ENCODE peak calls at places on chromosomes 13 and 19, in six cellular contexts. One of them, this sample, is unnamed.

GRCh38 chr19:3270908-3271307 is 46.4 kb downstream of the CELF5 start:
- DNase-seq in cardiac fibroblast: peak
- DNase-seq in cardiac muscle cell: peak
- DNase-seq in omental fat pad: no peak
- DNase-seq in body of pancreas: no peak
- DNase-seq in heart left ventricle: no peak
- DNase-seq in this sample: no peak

GRCh38 chr13:65710514-65710913 is 1519.6 kb downstream of the PCDH9 start:
- DNase-seq in omental fat pad: no peak
- DNase-seq in cardiac muscle cell: no peak
- DNase-seq in heart left ventricle: no peak
- DNase-seq in body of pancreas: no peak
- DNase-seq in cardiac fibroblast: no peak
- DNase-seq in this sample: no peak

GRCh38 chr13:39111145-39111544 is 72.9 kb downstream of the NHLRC3 start:
- DNase-seq in heart left ventricle: no peak
- DNase-seq in cardiac fibroblast: no peak
- DNase-seq in body of pancreas: no peak
- DNase-seq in cardiac muscle cell: peak
- DNase-seq in omental fat pad: no peak
- DNase-seq in this sample: no peak

GRCh38 chr13:112819816-112820215 is 130.0 kb downstream of the ATP11A start:
- DNase-seq in cardiac fibroblast: no peak
- DNase-seq in cardiac muscle cell: peak
- DNase-seq in body of pancreas: no peak
- DNase-seq in omental fat pad: no peak
- DNase-seq in heart left ventricle: no peak
- DNase-seq in this sample: no peak

GRCh38 chr19:45769821-45770191 is 754 bp upstream of the SIX5 start:
- DNase-seq in body of pancreas: peak
- DNase-seq in cardiac fibroblast: peak
- DNase-seq in heart left ventricle: peak
- DNase-seq in omental fat pad: no peak
- DNase-seq in cardiac muscle cell: no peak
- DNase-seq in this sample: no peak

GRCh38 chr13:97136418-97136817 is 85.7 kb upstream of the MBNL2 start:
- DNase-seq in cardiac fibroblast: no peak
- DNase-seq in omental fat pad: no peak
- DNase-seq in cardiac muscle cell: no peak
- DNase-seq in heart left ventricle: no peak
- DNase-seq in body of pancreas: no peak
- DNase-seq in this sample: peak

GRCh38 chr19:38706792-38707511 is 37.3 kb downstream of the CAPN12 start:
- DNase-seq in body of pancreas: no peak
- DNase-seq in cardiac fibroblast: no peak
- DNase-seq in omental fat pad: no peak
- DNase-seq in cardiac muscle cell: no peak
- DNase-seq in heart left ventricle: no peak
- DNase-seq in this sample: no peak

GRCh38 chr13:110915874-110916670 is 1.2 kb upstream of the ANKRD10 start:
- DNase-seq in heart left ventricle: no peak
- DNase-seq in cardiac fibroblast: peak
- DNase-seq in cardiac muscle cell: no peak
- DNase-seq in omental fat pad: no peak
- DNase-seq in body of pancreas: no peak
- DNase-seq in this sample: no peak

GRCh38 chr19:56138069-56138468 is 3.0 kb upstream of the ZNF444 start:
- DNase-seq in cardiac fibroblast: peak
- DNase-seq in omental fat pad: no peak
- DNase-seq in cardiac muscle cell: no peak
- DNase-seq in body of pancreas: peak
- DNase-seq in heart left ventricle: no peak
- DNase-seq in this sample: no peak

GRCh38 chr19:46609511-46610412 is 8.6 kb downstream of the CALM3 start:
- DNase-seq in cardiac muscle cell: no peak
- DNase-seq in cardiac fibroblast: no peak
- DNase-seq in omental fat pad: no peak
- DNase-seq in body of pancreas: no peak
- DNase-seq in heart left ventricle: no peak
- DNase-seq in this sample: no peak

GRCh38 chr19:19615086-19615485 is 3.4 kb downstream of the PBX4 start:
- DNase-seq in heart left ventricle: no peak
- DNase-seq in body of pancreas: no peak
- DNase-seq in cardiac muscle cell: no peak
- DNase-seq in omental fat pad: no peak
- DNase-seq in cardiac fibroblast: peak
- DNase-seq in this sample: no peak

GRCh38 chr13:44800626-44801025 is 188.6 kb downstream of the NUFIP1 start:
- DNase-seq in cardiac muscle cell: peak
- DNase-seq in body of pancreas: no peak
- DNase-seq in omental fat pad: no peak
- DNase-seq in cardiac fibroblast: no peak
- DNase-seq in heart left ventricle: no peak
- DNase-seq in this sample: no peak
- TF ChIP-seq CTCF in cardiac muscle cell: no peak
- TF ChIP-seq CTCF in body of pancreas: no peak
- TF ChIP-seq CTCF in omental fat pad: no peak
- TF ChIP-seq CTCF in cardiac fibroblast: no peak
- TF ChIP-seq CTCF in heart left ventricle: no peak
- TF ChIP-seq CTCF in this sample: no peak

GRCh38 chr13:43895940-43896339 is 16.2 kb downstream of the LACC1 start:
- DNase-seq in heart left ventricle: no peak
- DNase-seq in cardiac fibroblast: no peak
- DNase-seq in body of pancreas: no peak
- DNase-seq in cardiac muscle cell: no peak
- DNase-seq in omental fat pad: no peak
- DNase-seq in this sample: peak

DNA sequence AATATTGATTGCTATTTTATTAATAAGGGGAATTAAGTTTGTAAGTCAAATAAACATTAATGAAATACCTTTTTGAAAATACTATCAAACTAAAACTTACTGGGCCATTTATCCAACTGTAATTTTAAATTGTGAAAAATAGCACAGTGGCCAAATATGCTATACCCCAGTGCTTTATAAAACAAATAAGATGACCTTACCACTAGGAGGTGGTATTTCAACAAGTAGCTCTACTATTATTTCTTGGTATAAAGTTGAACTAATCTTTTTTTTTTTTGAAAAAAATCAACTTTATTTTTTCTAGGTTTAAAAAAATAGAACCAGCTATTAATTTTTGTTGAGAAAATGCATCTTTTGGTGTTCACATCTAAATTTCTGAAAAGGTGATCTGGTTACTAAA is 14.7 kb downstream of the LACC1 start:
- DNase-seq in cardiac muscle cell: no peak
- DNase-seq in omental fat pad: no peak
- DNase-seq in cardiac fibroblast: no peak
- DNase-seq in body of pancreas: no peak
- DNase-seq in heart left ventricle: no peak
- DNase-seq in this sample: no peak
- TF ChIP-seq CTCF in cardiac muscle cell: peak
- TF ChIP-seq CTCF in omental fat pad: no peak
- TF ChIP-seq CTCF in cardiac fibroblast: peak
- TF ChIP-seq CTCF in body of pancreas: no peak
- TF ChIP-seq CTCF in heart left ventricle: no peak
- TF ChIP-seq CTCF in this sample: no peak

GRCh38 chr19:57800696-57801095 is 14.0 kb downstream of the ZNF552 start:
- DNase-seq in cardiac muscle cell: no peak
- DNase-seq in body of pancreas: no peak
- DNase-seq in cardiac fibroblast: no peak
- DNase-seq in omental fat pad: no peak
- DNase-seq in heart left ventricle: no peak
- DNase-seq in this sample: no peak

GRCh38 chr19:57807541-57807940 is 7.2 kb downstream of the ZNF552 start:
- DNase-seq in cardiac fibroblast: peak
- DNase-seq in body of pancreas: no peak
- DNase-seq in cardiac muscle cell: no peak
- DNase-seq in omental fat pad: no peak
- DNase-seq in heart left ventricle: no peak
- DNase-seq in this sample: no peak

GRCh38 chr19:57802269-57802668 is 12.4 kb downstream of the ZNF552 start:
- DNase-seq in omental fat pad: no peak
- DNase-seq in cardiac muscle cell: no peak
- DNase-seq in body of pancreas: no peak
- DNase-seq in cardiac fibroblast: no peak
- DNase-seq in heart left ventricle: no peak
- DNase-seq in this sample: no peak

GRCh38 chr19:57803594-57804325 is 11.0 kb downstream of the ZNF552 start:
- DNase-seq in cardiac muscle cell: peak
- DNase-seq in cardiac fibroblast: peak
- DNase-seq in omental fat pad: no peak
- DNase-seq in heart left ventricle: no peak
- DNase-seq in body of pancreas: no peak
- DNase-seq in this sample: no peak

DNA sequence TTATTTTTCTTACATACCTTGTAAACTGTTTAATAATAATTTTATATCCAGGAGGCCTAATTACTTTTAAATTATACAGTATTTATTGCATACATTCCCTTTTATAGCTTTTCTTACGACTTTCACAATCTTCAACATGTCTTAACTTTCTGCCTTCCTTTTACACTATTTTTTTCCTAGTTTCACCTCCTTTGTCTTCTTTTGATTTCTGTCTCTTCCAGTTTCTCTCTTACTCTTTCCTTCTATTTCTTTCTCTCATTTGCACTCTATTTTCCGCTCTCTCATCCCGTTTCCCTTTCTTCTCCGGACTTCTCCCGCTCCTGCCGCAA is 11.5 kb downstream of the ZNF552 start:
- DNase-seq in omental fat pad: no peak
- DNase-seq in cardiac muscle cell: no peak
- DNase-seq in cardiac fibroblast: no peak
- DNase-seq in heart left ventricle: no peak
- DNase-seq in body of pancreas: no peak
- DNase-seq in this sample: no peak
- TF ChIP-seq CTCF in omental fat pad: no peak
- TF ChIP-seq CTCF in cardiac muscle cell: no peak
- TF ChIP-seq CTCF in cardiac fibroblast: no peak
- TF ChIP-seq CTCF in heart left ventricle: no peak
- TF ChIP-seq CTCF in body of pancreas: no peak
- TF ChIP-seq CTCF in this sample: no peak

GRCh38 chr19:27974082-27974513 is 1238.9 kb downstream of the UQCRFS1 start:
- DNase-seq in heart left ventricle: no peak
- DNase-seq in omental fat pad: no peak
- DNase-seq in cardiac muscle cell: peak
- DNase-seq in body of pancreas: peak
- DNase-seq in cardiac fibroblast: peak
- DNase-seq in this sample: no peak
- TF ChIP-seq CTCF in heart left ventricle: peak
- TF ChIP-seq CTCF in omental fat pad: no peak
- TF ChIP-seq CTCF in cardiac muscle cell: peak
- TF ChIP-seq CTCF in body of pancreas: peak
- TF ChIP-seq CTCF in cardiac fibroblast: peak
- TF ChIP-seq CTCF in this sample: no peak

DNA sequence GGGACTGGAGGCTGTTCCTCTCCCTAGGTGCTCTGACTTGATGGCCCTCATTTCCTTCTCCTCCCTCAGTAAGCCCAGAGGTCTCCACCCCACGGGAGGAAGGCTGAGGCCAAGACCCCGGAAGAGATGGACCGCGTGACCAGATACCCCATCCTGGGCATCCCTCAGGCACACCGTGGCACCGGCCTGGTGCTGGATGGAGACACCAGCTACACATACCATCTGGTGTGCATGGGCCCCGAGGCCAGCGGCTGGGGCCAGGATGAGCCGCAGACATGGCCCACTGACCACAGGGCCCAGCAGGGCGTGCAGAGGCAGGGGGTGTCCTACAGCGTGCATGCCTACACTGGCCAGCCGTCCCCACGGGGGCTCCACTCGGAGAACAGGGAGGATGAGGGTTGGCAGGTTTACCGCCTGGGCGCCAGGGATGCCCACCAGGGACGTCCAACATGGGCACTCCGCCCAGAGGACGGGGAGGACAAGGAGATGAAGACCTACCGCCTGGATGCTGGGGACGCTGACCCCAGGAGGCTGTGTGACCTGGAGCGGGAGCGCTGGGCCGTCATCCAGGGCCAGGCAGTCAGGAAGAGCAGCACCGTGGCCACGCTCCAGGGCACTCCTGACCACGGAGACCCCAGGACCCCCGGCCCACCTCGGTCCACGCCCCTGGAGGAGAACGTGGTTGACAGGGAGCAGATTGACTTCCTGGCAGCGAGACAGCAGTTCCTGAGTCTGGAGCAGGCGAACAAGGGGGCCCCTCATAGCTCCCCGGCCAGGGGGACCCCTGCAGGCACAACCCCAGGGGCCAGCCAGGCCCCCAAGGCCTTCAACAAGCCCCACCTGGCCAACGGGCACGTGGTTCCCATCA is 6.1 kb downstream of the MISP start:
- DNase-seq in cardiac muscle cell: no peak
- DNase-seq in body of pancreas: no peak
- DNase-seq in cardiac fibroblast: no peak
- DNase-seq in heart left ventricle: no peak
- DNase-seq in omental fat pad: no peak
- DNase-seq in this sample: no peak
- TF ChIP-seq CTCF in cardiac muscle cell: no peak
- TF ChIP-seq CTCF in body of pancreas: no peak
- TF ChIP-seq CTCF in cardiac fibroblast: no peak
- TF ChIP-seq CTCF in heart left ventricle: no peak
- TF ChIP-seq CTCF in omental fat pad: no peak
- TF ChIP-seq CTCF in this sample: no peak

GRCh38 chr19:12696366-12697335 is at the start of gene FBXW9:
- DNase-seq in cardiac fibroblast: peak
- DNase-seq in body of pancreas: peak
- DNase-seq in cardiac muscle cell: peak
- DNase-seq in heart left ventricle: peak
- DNase-seq in omental fat pad: peak
- DNase-seq in this sample: peak
- TF ChIP-seq CTCF in cardiac fibroblast: no peak
- TF ChIP-seq CTCF in body of pancreas: no peak
- TF ChIP-seq CTCF in cardiac muscle cell: no peak
- TF ChIP-seq CTCF in heart left ventricle: no peak
- TF ChIP-seq CTCF in omental fat pad: no peak
- TF ChIP-seq CTCF in this sample: no peak

DNA sequence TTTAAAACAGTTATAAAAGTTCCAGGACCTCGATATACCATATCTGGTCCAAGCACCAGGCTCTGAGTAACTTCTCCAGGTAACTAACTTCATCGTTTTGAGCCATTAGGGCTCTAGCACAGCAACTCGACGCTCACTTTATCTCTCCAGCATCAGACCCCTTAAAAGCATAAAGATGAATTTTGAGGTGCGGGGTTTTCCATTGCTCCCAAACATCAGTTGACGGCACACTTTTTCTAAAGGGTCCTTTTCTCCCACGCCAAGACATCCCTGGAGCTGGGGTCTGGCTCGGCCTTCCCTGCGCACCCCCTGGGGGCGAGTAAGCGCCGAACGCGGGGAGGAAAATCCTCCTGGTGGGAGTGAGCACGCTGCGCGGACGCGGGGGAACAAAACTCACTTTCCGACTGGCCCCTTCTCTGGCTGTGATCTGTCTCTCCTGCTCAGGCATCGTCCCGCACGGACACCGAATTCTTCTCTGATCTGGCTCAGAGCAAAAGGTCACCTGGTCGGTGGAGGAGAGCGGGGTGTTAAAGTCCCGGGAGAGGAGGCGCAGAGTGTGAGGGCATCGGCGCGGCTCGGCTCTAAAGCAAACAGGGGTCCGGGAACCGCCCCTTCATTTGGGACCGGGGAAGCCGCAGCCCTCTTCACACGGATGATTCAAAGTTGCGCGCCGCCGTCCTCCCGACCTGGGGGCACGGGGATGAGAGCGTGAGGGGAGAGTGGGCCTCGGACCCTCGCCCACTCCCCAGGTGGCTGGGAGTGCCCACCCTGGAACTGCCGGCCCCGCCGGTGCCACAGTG is at the start of gene ATP7B:
- DNase-seq in heart left ventricle: peak
- DNase-seq in cardiac fibroblast: no peak
- DNase-seq in body of pancreas: no peak
- DNase-seq in omental fat pad: no peak
- DNase-seq in cardiac muscle cell: peak
- DNase-seq in this sample: no peak
- TF ChIP-seq CTCF in heart left ventricle: no peak
- TF ChIP-seq CTCF in cardiac fibroblast: peak
- TF ChIP-seq CTCF in body of pancreas: no peak
- TF ChIP-seq CTCF in omental fat pad: no peak
- TF ChIP-seq CTCF in cardiac muscle cell: no peak
- TF ChIP-seq CTCF in this sample: no peak

This sample was measured in breast epithelium.